ENCODE peak calls at places on chromosomes 16 and 17, in six cellular contexts. L, Z, U, H, Y and J are unnamed samples.
A peak's percentile ranks its signal among the peaks of the same experiment; 100 is the strongest.

GRCh38 chr16:24478401-24478800 is 61.0 kb upstream of the RBBP6 start:
- DNase-seq in L (no peak), Z (peak; percentile 15), U (no peak), H (no peak), Y (no peak), J (no peak)

GRCh38 chr17:58399974-58400373 is 17.4 kb downstream of the RNF43 start:
- DNase-seq in L (no peak), Z (no peak), U (no peak), H (no peak), Y (no peak), J (no peak)

GRCh38 chr17:69466905-69467630 is 52.6 kb downstream of the MAP2K6 start:
- DNase-seq in L (no peak), Z (no peak), U (no peak), H (no peak), Y (no peak), J (no peak)

GRCh38 chr17:58047751-58048150 is 35.5 kb upstream of the DYNLL2 start:
- DNase-seq in L (no peak), Z (no peak), U (no peak), H (no peak), Y (no peak), J (no peak)

GRCh38 chr16:89071686-89072182 is 21.9 kb upstream of the ACSF3 start:
- DNase-seq in L (no peak), Z (no peak), U (no peak), H (peak; percentile 37), Y (no peak), J (no peak)

GRCh38 chr16:24887472-24887871 is 41.7 kb downstream of the SLC5A11 start:
- DNase-seq in L (no peak), Z (no peak), U (no peak), H (no peak), Y (no peak), J (no peak)

GRCh38 chr17:46013502-46014165 is 14.6 kb downstream of the STH start:
- DNase-seq in L (no peak), Z (peak; percentile 69), U (no peak), H (no peak), Y (no peak), J (no peak)

GRCh38 chr16:86955136-86955890 is 361.9 kb downstream of the C16orf95 start:
- DNase-seq in L (no peak), Z (peak; percentile 83), U (no peak), H (no peak), Y (no peak), J (no peak)